ENCODE peak calls at places on chromosomes 2 and 18, in seven cellular contexts. F, L, Z, X, J, V and Q are unnamed samples.
A peak's percentile ranks its signal among the peaks of the same experiment; 100 is the strongest.

GRCh38 chr2:123073371-123073770 is 951.7 kb upstream of the CNTNAP5 start:
- DNase-seq in F (no peak), L (no peak), Z (no peak), X (no peak), J (no peak), V (no peak), Q (no peak)

GRCh38 chr18:54149078-54149697 is 75.3 kb downstream of the MBD2 start:
- DNase-seq in F (no peak), L (no peak), Z (no peak), X (no peak), J (no peak), V (no peak), Q (peak; percentile 94)

GRCh38 chr18:32010124-32010745 is 8.4 kb upstream of the RNF125 start:
- DNase-seq in F (no peak), L (no peak), Z (no peak), X (no peak), J (no peak), V (no peak), Q (no peak)

GRCh38 chr2:64762301-64762997 is 108.7 kb upstream of the SERTAD2 start:
- DNase-seq in F (no peak), L (no peak), Z (no peak), X (no peak), J (no peak), V (no peak), Q (no peak)

GRCh38 chr2:167052825-167053224 is 164.5 kb downstream of the XIRP2 start:
- DNase-seq in F (no peak), L (no peak), Z (no peak), X (no peak), J (no peak), V (no peak), Q (no peak)

GRCh38 chr2:191048073-191048472 is 34.1 kb upstream of the STAT1 start:
- DNase-seq in F (no peak), L (no peak), Z (no peak), X (no peak), J (no peak), V (no peak), Q (no peak)

GRCh38 chr2:216654528-216655052 is 21.4 kb downstream of the IGFBP2 start:
- DNase-seq in F (no peak), L (no peak), Z (no peak), X (no peak), J (no peak), V (peak; percentile 9), Q (no peak)

GRCh38 chr2:235416816-235417499 is 76.9 kb upstream of the AGAP1 start:
- DNase-seq in F (no peak), L (no peak), Z (no peak), X (no peak), J (no peak), V (no peak), Q (no peak)

GRCh38 chr2:216761119-216761518 is 65.8 kb upstream of the IGFBP5 start:
- DNase-seq in F (no peak), L (no peak), Z (no peak), X (no peak), J (no peak), V (no peak), Q (no peak)

GRCh38 chr2:38376346-38376682 is 759 bp downstream of the ATL2 start:
- DNase-seq in F (peak; percentile 49), L (no peak), Z (peak; percentile 19), X (peak; percentile 63), J (no peak), V (no peak), Q (no peak)

GRCh38 chr2:38374978-38375377 is 2.1 kb downstream of the ATL2 start:
- DNase-seq in F (no peak), L (no peak), Z (no peak), X (no peak), J (no peak), V (no peak), Q (peak; percentile 48)

GRCh38 chr2:38375711-38376345 is 1.2 kb downstream of the ATL2 start:
- DNase-seq in F (no peak), L (peak; percentile 46), Z (no peak), X (no peak), J (no peak), V (no peak), Q (peak; percentile 87)

GRCh38 chr2:38377501-38378258 is 607 bp upstream of the ATL2 start:
- DNase-seq in F (no peak), L (no peak), Z (no peak), X (no peak), J (no peak), V (no peak), Q (no peak)

DNA sequence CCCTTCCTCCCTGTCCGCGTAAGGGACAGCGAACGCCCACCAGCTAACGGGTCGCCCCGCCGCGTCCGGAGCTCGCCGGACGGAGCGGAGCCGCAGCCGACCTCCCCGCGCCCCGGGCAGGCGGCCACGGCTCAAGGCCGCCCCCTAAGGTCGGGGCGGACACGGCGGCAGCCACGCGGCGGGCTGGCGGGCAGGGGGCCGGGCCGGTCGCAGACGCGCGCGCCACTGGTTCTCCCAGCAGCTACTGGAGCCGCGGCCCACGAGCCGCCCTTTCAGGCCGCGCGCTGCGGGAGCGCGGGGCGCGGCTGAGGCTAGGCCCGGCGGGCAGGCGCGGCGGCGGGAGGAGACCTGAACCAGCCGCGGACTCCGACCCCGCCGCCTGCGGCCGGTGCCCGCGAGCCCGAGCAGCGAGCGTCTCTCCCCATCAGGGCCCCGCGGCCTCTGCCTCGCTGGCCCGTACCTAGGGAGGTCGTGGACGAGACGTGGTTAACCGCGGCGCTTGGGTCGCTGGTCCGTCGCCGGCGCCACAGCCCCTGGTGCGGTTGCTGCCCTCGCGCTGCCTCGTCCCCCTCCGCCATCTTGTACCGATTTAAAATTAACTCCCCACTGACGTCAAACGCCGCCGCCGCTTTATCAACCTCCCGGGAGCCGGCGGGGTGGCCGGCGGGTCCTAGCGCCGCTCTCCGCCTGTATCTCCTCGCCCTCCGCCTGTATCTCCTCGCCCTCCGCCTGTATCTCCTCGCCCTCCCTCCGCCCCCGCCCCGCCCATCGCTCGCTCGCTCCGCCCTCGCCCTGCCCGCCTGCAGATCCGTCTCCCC is at the start of gene ATL2:
- DNase-seq in F (peak; percentile 97), L (peak; percentile 96), Z (peak; percentile 91), X (peak; percentile 98), J (peak; percentile 92), V (peak; percentile 99), Q (peak; percentile 95)
- TF ChIP-seq POLR2A in F (peak; percentile 94), L (peak; percentile 88), Z (peak; percentile 92), X (peak; percentile 94), J (peak; percentile 96), V (peak; percentile 88), Q (peak; percentile 76)

DNA sequence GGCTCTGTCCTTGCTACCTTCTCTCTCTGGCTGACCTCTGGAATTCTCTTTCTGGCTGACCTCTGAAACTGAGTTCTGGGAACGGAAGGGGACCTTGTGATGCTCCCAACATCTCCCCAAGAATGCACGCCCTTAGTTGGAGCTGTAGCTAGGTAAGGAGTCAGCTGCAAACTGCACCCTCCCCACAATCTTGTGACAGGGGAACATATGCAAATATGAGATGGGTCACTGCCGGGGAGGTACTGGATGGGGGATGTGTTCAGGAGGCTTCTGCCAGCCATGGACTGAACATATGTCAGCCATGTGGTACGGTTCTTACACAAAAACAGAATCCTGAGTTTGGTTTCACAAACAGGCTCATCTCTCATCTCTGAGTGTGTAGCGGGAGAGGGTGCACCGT is 34.2 kb downstream of the BCL2 start:
- DNase-seq in F (no peak), L (no peak), Z (no peak), X (peak; percentile 61), J (no peak), V (peak; percentile 78), Q (no peak)
- TF ChIP-seq POLR2A in F (no peak), L (no peak), Z (no peak), X (no peak), J (no peak), V (peak; percentile 41), Q (no peak)

DNA sequence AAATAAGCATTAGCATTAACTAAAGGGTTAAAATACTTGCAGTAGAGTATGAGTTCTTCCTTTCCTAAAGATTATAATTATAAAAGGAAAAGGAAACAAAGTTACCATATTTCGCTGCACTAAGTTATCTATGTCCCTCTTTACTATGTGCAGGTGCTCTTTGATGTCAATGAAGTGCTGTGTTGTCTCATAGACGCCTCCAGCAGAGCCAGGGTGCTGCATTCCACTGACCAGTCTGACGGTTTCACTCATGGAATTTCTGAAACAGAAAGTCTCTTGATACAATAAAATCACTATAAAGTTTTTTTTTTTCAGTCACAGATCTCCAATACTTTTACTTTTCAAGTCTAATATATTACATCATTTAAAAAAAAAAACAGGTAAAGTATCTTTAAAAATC is 14.5 kb upstream of the CPLX4 start:
- DNase-seq in F (no peak), L (no peak), Z (no peak), X (no peak), J (no peak), V (no peak), Q (no peak)
- TF ChIP-seq POLR2A in F (no peak), L (no peak), Z (no peak), X (no peak), J (no peak), V (no peak), Q (no peak)

GRCh38 chr2:205683991-205684390 is 1.7 kb downstream of the NRP2 start:
- DNase-seq in F (no peak), L (no peak), Z (no peak), X (no peak), J (no peak), V (no peak), Q (no peak)

GRCh38 chr2:205681836-205682238 is 464 bp upstream of the NRP2 start:
- DNase-seq in F (no peak), L (no peak), Z (no peak), X (no peak), J (no peak), V (no peak), Q (peak; percentile 45)

GRCh38 chr2:205683179-205683978 is 1.1 kb downstream of the NRP2 start:
- DNase-seq in F (no peak), L (no peak), Z (no peak), X (no peak), J (no peak), V (no peak), Q (peak; percentile 50)

GRCh38 chr2:205680903-205681302 is 1.4 kb upstream of the NRP2 start:
- DNase-seq in F (peak; percentile 80), L (no peak), Z (no peak), X (no peak), J (no peak), V (no peak), Q (peak; percentile 20)

DNA sequence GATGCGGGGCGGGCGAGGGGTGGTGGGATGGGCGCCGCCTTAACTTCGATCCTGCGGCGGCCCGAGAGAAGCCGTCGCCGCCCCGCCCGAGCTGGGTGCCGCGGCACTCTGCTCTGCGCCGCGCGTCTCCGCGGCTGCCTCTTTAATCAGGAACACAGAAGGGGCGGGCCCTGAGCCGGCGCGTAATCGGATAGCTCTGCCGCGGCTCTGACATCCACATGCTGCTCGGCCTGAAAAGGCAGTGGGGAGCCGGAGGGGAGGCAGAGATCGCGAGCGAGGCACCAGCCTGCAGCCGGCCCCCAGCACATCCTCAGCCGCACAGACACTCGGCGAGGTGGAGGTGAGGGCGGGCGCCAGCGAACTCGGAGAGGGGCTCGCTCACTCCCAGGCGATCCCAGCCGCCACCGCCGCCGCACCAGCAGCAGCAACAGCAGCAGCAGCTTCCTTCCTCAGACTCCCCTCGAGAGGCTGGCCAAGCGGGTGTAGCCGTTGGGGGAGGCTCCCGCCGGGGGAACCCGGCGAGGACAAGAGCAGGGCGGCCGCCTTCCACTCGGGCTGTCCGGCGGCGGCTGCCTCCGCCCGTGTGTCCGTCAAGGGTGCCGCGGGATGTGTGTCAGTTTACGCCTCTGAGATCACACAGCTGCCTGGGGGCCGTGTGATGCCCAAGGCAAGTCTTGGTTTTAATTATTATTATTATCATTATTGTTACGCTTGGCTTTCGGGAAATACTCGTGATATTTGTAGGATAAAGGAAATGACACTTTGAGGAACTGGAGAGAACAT is at the start of gene NRP2:
- DNase-seq in F (peak; percentile 84), L (peak; percentile 82), Z (no peak), X (peak; percentile 81), J (peak; percentile 86), V (peak; percentile 90), Q (peak; percentile 93)
- TF ChIP-seq POLR2A in F (peak; percentile 86), L (peak; percentile 91), Z (no peak), X (peak; percentile 88), J (peak; percentile 98), V (peak; percentile 87), Q (peak; percentile 97)